ENCODE peak calls at places on chromosomes 7 and 10, in four cellular contexts. E, P, Q and K are unnamed samples.

GRCh38 chr10:8159628-8160165 is 105.2 kb downstream of the GATA3 start:
- DNase-seq in Q (no peak), P (no peak), E (no peak), K (no peak)

GRCh38 chr10:121268363-121268762 is 329.9 kb downstream of the FGFR2 start:
- DNase-seq in Q (no peak), E (no peak), P (no peak), K (no peak)

GRCh38 chr7:29156798-29157461 is 10.6 kb upstream of the CPVL start:
- DNase-seq in E (peak; percentile 36), Q (no peak), P (no peak), K (no peak)

GRCh38 chr7:123220396-123220795 is 20.6 kb upstream of the SLC13A1 start:
- DNase-seq in P (peak; percentile 59), E (no peak), Q (no peak), K (no peak)

GRCh38 chr10:79394631-79395030 is 47.4 kb downstream of the PPIF start:
- DNase-seq in Q (no peak), P (no peak), E (no peak), K (no peak)

GRCh38 chr7:42035205-42035604 is 201.8 kb downstream of the GLI3 start:
- DNase-seq in E (no peak), P (no peak), Q (no peak), K (no peak)

GRCh38 chr7:15751191-15751701 is 64.8 kb upstream of the MEOX2 start:
- DNase-seq in E (no peak), P (no peak), Q (no peak), K (no peak)

GRCh38 chr10:67306588-67307205 is 380.9 kb downstream of the LRRTM3 start:
- DNase-seq in P (peak; percentile 32), E (peak; percentile 82), Q (peak; percentile 21), K (no peak)

GRCh38 chr7:21965318-21965717 is 19.6 kb upstream of the CDCA7L start:
- DNase-seq in E (no peak), Q (no peak), P (no peak), K (no peak)

GRCh38 chr10:15305161-15305560 is 65.9 kb downstream of the FAM171A1 start:
- DNase-seq in Q (no peak), P (no peak), E (no peak), K (no peak)

GRCh38 chr7:120591-120991 is 71.8 kb upstream of the FAM20C start:
- DNase-seq in P (no peak), E (peak; percentile 39), Q (no peak), K (no peak)

GRCh38 chr7:25675789-25676474 is 447.6 kb upstream of the NPVF start:
- DNase-seq in Q (no peak), P (no peak), E (no peak), K (no peak)
- TF ChIP-seq POLR2AphosphoS5 in Q (no peak), P (no peak), E (no peak), K (no peak)

GRCh38 chr10:119254355-119254754 is 47.0 kb downstream of the GRK5 start:
- DNase-seq in P (no peak), Q (no peak), E (no peak), K (no peak)
- H3K4me3 ChIP-seq in P (no peak overlapping the region), Q (no peak overlapping the region), E (no peak overlapping the region), K (no peak overlapping the region)

DNA sequence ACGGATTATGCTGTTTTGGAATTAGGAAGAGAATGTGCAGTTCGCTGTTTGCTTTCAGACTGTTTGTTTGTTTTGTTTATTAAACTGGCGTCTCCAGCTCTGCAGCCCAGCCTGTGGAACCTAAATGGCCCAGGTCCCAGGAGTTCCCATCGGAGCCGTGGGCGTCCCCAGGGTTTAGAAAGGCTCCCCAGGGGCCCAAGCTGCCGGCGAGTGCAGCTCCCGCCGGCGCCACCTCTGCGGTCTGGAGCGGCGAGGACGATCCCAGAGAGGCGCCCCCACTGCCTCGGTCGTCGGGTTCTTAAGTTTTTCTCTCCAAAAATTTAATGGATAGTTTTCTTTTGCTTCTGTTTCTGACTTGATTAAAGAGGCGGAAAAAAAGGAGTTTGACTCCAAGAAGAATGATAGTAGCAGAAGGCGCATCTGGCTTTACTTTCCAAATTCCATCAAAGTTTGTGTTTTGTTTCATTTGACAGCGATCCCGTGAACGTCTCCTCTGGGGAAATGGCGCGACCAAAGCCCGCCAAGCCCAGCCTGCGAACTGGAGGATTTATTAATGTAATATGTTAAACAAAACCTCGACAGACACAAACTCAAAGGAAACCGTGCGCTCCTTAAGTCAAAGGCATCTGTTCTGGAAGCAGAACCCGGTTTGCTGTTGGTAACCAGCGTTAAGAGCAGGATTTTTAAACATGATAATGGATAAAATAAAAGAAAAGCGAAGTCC is 712 bp upstream of the FZD1 start:
- DNase-seq in P (no peak), E (peak; percentile 62), Q (peak; percentile 67), K (peak; percentile 38)
- TF ChIP-seq POLR2AphosphoS5 in P (no peak), E (no peak), Q (no peak), K (no peak)

DNA sequence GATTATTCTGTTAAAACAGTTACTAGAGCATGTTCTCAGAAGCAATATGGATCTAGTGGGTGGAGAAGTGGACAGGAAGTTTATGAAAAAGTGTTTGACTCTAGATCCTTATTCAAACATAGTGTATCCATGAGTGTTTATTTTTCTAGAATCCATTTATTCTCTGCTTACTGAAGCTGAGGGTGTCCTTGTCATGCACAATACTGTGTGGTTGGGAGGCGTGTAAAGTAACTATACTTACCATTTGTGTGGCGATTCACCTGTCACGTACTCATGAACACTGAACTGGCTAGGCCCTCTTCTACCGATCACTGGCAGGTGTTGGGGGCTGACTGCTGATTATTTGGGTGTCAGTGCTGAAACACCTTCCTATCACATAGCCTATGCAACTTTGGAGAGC is 74.0 kb downstream of the POU6F2 start:
- DNase-seq in E (no peak), Q (no peak), P (no peak), K (no peak)
- H3K4me3 ChIP-seq in E (no peak overlapping the region), Q (no peak overlapping the region), P (no peak overlapping the region), K (no peak overlapping the region)

GRCh38 chr7:135930565-135931423 is 46.4 kb downstream of the MTPN start:
- DNase-seq in P (no peak), E (peak; percentile 45), Q (no peak), K (no peak)
- TF ChIP-seq POLR2AphosphoS5 in P (no peak), E (no peak), Q (no peak), K (no peak)

DNA sequence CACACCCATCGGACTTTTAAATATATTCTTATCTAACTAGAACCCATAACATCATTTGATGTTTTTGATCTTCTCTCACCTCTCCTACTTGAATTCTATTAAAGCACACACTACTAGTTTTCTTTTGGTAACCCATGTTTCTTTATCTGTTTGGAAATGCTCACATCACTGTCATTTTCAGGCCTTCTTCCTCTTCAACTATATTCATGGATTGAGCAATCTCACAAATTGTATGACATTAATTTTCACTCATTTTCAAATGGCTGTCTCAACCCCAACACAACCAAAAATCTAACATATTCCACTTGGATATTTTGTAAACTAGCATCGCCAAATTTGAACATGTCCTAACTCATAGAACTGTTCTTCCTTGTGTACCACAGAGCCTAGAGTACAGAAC is 488.0 kb upstream of the SEMA3A start:
- DNase-seq in E (no peak), Q (no peak), P (no peak), K (no peak)
- H3K4me3 ChIP-seq in E (no peak overlapping the region), Q (no peak overlapping the region), P (no peak overlapping the region), K (no peak overlapping the region)

DNA sequence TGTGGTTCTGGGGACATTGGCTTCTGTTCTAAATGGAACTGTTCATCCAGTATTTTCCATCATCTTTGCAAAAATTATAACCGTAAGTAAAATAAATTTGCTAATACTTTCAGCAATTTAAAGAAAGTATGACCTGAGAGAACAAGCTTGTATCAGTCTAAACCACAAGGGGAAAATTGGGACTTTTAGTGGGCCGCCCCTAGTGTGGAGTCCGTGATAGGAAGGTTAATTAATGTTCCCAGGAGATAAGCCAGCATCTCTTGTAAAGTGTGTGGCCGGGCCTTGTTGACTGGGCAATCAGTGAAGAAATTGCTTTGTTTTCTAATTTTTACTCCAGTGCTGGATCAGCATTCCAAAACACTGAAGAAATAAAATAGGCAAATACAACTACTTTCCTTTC is 83.0 kb downstream of the ABCB5 start:
- DNase-seq in P (no peak), Q (peak; percentile 53), E (no peak), K (no peak)
- TF ChIP-seq POLR2AphosphoS5 in P (no peak), Q (peak; percentile 75), E (no peak), K (no peak)

DNA sequence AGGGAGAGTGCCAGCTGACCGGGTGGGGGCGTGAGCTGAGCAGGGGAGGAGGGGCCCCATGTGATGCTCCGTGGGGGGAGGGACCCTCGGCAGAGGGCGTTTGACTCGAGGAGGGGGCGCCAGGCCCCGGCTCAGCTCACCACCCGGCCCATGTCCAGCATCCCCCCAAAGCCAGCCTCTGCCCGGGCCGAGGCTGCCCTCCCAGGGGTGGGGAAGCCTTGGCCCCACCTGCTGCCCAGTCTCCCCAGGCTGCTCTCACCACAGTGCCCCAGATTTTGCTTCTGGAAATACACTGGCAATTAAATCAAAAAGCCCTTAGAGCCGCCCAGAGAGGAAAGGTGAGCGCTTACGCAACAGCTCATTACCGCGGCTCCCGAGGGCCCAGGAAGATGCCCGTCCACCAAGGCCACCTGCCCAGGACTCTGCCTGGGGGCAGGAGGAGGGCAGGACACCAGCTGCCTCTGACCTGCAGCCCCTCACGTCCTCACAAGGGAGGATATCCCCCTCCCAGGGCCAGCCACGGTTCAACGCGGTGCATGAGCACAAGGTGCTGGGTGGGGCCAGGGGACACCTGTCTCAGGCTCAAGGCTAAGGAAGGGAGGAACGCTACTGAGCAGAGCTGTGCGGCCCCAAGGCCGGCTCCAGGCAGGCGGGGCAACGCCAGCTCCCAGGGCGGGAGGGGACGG is 70.0 kb upstream of the INPP5A start:
- DNase-seq in Q (no peak), E (no peak), P (no peak), K (peak; percentile 60)
- H3K4me3 ChIP-seq in Q (no peak overlapping the region), E (no peak overlapping the region), P (no peak overlapping the region), K (no peak overlapping the region)

GRCh38 chr7:1501487-1502270 is 2.5 kb downstream of the INTS1 start:
- DNase-seq in Q (no peak), P (no peak), E (no peak), K (no peak)
- TF ChIP-seq POLR2AphosphoS5 in Q (no peak), P (no peak), E (no peak), K (no peak)

GRCh38 chr7:73829921-73830617 is 727 bp upstream of the CLDN4 start:
- DNase-seq in Q (no peak), P (no peak), E (no peak), K (peak; percentile 81)

GRCh38 chr7:73830872-73831655 is at the start of gene CLDN4:
- DNase-seq in E (peak; percentile 84), P (no peak), Q (no peak), K (peak; percentile 94)

GRCh38 chr7:73831656-73832579 is 1.1 kb downstream of the CLDN4 start:
- DNase-seq in Q (no peak), E (peak; percentile 96), P (no peak), K (peak; percentile 81)

GRCh38 chr7:73829505-73829904 is 1.3 kb upstream of the CLDN4 start:
- DNase-seq in Q (no peak), E (peak; percentile 56), P (no peak), K (peak; percentile 59)

GRCh38 chr7:73830618-73830871 is 251 bp upstream of the CLDN4 start:
- DNase-seq in E (no peak), Q (no peak), P (no peak), K (no peak)
- H3K4me3 ChIP-seq in E (peak overlapping the region; percentile 37), Q (no peak overlapping the region), P (no peak overlapping the region), K (peak overlapping the region; percentile 62)